ENCODE peak calls at places on chromosomes 2 and 18, in eight cellular contexts. E is AG20443; Q is activated naive CD4-positive, alpha-beta T cell treated with anti-CD3 and anti-CD28 coated beads for 36 hours; G is GM23338; A is mesendoderm; J is SK-N-SH; M is HTR-8/SVneo; R is endodermal cell. U is an unnamed sample.

GRCh38 chr2:214902273-214902672 is 92.8 kb upstream of the BARD1 start:
- DNase-seq in E (no peak), R (no peak), Q (no peak), G (no peak), J (peak), M (no peak), A (no peak), U (peak)

GRCh38 chr18:45548614-45549013 is 66.7 kb upstream of the SLC14A2 start:
- DNase-seq in J (no peak), R (no peak), G (no peak), A (no peak), Q (no peak), M (no peak), E (no peak), U (no peak)

GRCh38 chr2:191246820-191247380 is 1.7 kb downstream of the MYO1B start:
- DNase-seq in M (no peak), E (no peak), R (no peak), J (peak), Q (peak), A (peak), G (no peak), U (peak)

GRCh38 chr18:63956755-63957154 is 7.7 kb downstream of the HMSD start:
- DNase-seq in M (no peak), E (no peak), R (no peak), A (no peak), Q (no peak), J (no peak), G (no peak), U (no peak)

GRCh38 chr2:145813481-145813880 is 1293.6 kb upstream of the ZEB2 start:
- DNase-seq in Q (no peak), A (peak), M (no peak), G (peak), J (no peak), R (no peak), E (no peak), U (no peak)

GRCh38 chr2:112710956-112711355 is 9.9 kb upstream of the NT5DC4 start:
- DNase-seq in R (no peak), G (no peak), Q (no peak), J (no peak), M (no peak), A (no peak), E (peak), U (no peak)

GRCh38 chr2:175282300-175282699 is 100.8 kb upstream of the ATP5MC3 start:
- DNase-seq in Q (no peak), J (peak), M (peak), R (no peak), E (peak), A (peak), G (peak), U (peak)

GRCh38 chr2:234278556-234279286 is 218.2 kb downstream of the ARL4C start:
- DNase-seq in R (no peak), A (no peak), G (no peak), Q (peak), E (no peak), M (no peak), J (no peak), U (no peak)

GRCh38 chr2:221506469-221506868 is 65.6 kb downstream of the EPHA4 start:
- DNase-seq in A (no peak), E (no peak), G (no peak), R (no peak), M (no peak), Q (no peak), J (no peak), U (no peak)

GRCh38 chr2:32591669-32592463 is 36.0 kb upstream of the TTC27 start:
- DNase-seq in J (no peak), G (no peak), E (no peak), A (no peak), M (no peak), Q (peak), R (no peak), U (no peak)

GRCh38 chr2:199485732-199486335 is 28.1 kb upstream of the SATB2 start:
- DNase-seq in R (peak), E (peak), J (no peak), M (peak), G (peak), A (peak), Q (peak), U (peak)

GRCh38 chr2:186950694-186951093 is 101.7 kb upstream of the ZSWIM2 start:
- DNase-seq in R (no peak), G (no peak), A (no peak), E (no peak), M (peak), Q (no peak), J (no peak), U (no peak)

GRCh38 chr2:76870011-76870410 is 652.2 kb downstream of the LRRTM4 start:
- DNase-seq in E (no peak), G (peak), R (no peak), J (no peak), A (peak), M (no peak), Q (no peak), U (peak)

GRCh38 chr2:794554-795244 is 117.5 kb upstream of the TMEM18 start:
- DNase-seq in Q (no peak), J (no peak), A (no peak), E (no peak), G (peak), M (no peak), R (no peak), U (no peak)

GRCh38 chr2:28452534-28453081 is 43.3 kb upstream of the PLB1 start:
- DNase-seq in J (peak), G (peak), Q (peak), A (peak), M (peak), R (peak), E (peak), U (peak)

GRCh38 chr2:83143946-83144345 is 1315.1 kb downstream of the SUCLG1 start:
- DNase-seq in E (no peak), R (no peak), Q (no peak), A (no peak), G (no peak), M (no peak), J (no peak), U (no peak)

GRCh38 chr18:74353169-74353775 is 37.6 kb downstream of the C18orf63 start:
- DNase-seq in R (peak), J (peak), A (peak), Q (peak), G (peak), M (peak), E (peak), U (peak)

GRCh38 chr2:43370705-43371104 is 144.3 kb upstream of the ZFP36L2 start:
- DNase-seq in G (no peak), R (no peak), Q (no peak), A (no peak), M (no peak), J (no peak), E (no peak), U (no peak)

GRCh38 chr2:219104107-219105050 is 43.7 kb upstream of the IHH start:
- DNase-seq in M (peak), G (peak), E (peak), A (peak), R (peak), J (peak), Q (peak), U (peak)

U was measured in NCI-H82.